ENCODE peak calls at places on chromosomes 1 and 21, in ten cellular contexts. One of them, this sample, is unnamed. For H3K36me3 and H3K9me3, the result is how much of the 10 kb centered on the place peaks cover.

GRCh38 chr21:43196789-43197188 is 28.0 kb downstream of the CRYAA start:
- DNase-seq in PC-9: peak
- DNase-seq in stomach: peak
- DNase-seq in endodermal cell: peak
- DNase-seq in suprapubic skin: peak
- DNase-seq in aorta: no peak
- DNase-seq in mesenchymal stem cell: peak
- DNase-seq in ovary: peak
- DNase-seq in GM23248: no peak
- DNase-seq in CD8-positive, alpha-beta T cell: no peak
- DNase-seq in this sample: no peak

GRCh38 chr1:168513656-168514404 is 30.0 kb downstream of the XCL2 start:
- DNase-seq in PC-9: no peak
- DNase-seq in stomach: no peak
- DNase-seq in endodermal cell: no peak
- DNase-seq in suprapubic skin: no peak
- DNase-seq in aorta: no peak
- DNase-seq in mesenchymal stem cell: peak
- DNase-seq in ovary: no peak
- DNase-seq in GM23248: no peak
- DNase-seq in CD8-positive, alpha-beta T cell: no peak
- DNase-seq in this sample: no peak

GRCh38 chr21:33477066-33477465 is 2.7 kb downstream of the TMEM50B start:
- DNase-seq in PC-9: no peak
- DNase-seq in stomach: no peak
- DNase-seq in endodermal cell: no peak
- DNase-seq in suprapubic skin: no peak
- DNase-seq in aorta: no peak
- DNase-seq in mesenchymal stem cell: no peak
- DNase-seq in ovary: no peak
- DNase-seq in GM23248: no peak
- DNase-seq in CD8-positive, alpha-beta T cell: no peak
- DNase-seq in this sample: no peak

GRCh38 chr1:76006234-76006633 is 68.3 kb upstream of the ST6GALNAC3 start:
- DNase-seq in PC-9: no peak
- DNase-seq in stomach: no peak
- DNase-seq in endodermal cell: no peak
- DNase-seq in suprapubic skin: no peak
- DNase-seq in aorta: no peak
- DNase-seq in mesenchymal stem cell: peak
- DNase-seq in ovary: no peak
- DNase-seq in GM23248: peak
- DNase-seq in CD8-positive, alpha-beta T cell: no peak
- DNase-seq in this sample: no peak

GRCh38 chr1:171753685-171754380 is 12.0 kb upstream of the VAMP4 start:
- DNase-seq in PC-9: no peak
- DNase-seq in stomach: no peak
- DNase-seq in endodermal cell: no peak
- DNase-seq in suprapubic skin: no peak
- DNase-seq in aorta: no peak
- DNase-seq in mesenchymal stem cell: peak
- DNase-seq in ovary: no peak
- DNase-seq in GM23248: no peak
- DNase-seq in CD8-positive, alpha-beta T cell: no peak
- DNase-seq in this sample: no peak

GRCh38 chr1:179591592-179592580 is at the start of gene TDRD5:
- DNase-seq in PC-9: no peak
- DNase-seq in stomach: peak
- DNase-seq in endodermal cell: peak
- DNase-seq in suprapubic skin: no peak
- DNase-seq in aorta: no peak
- DNase-seq in mesenchymal stem cell: no peak
- DNase-seq in ovary: no peak
- DNase-seq in GM23248: no peak
- DNase-seq in CD8-positive, alpha-beta T cell: no peak
- DNase-seq in this sample: no peak

GRCh38 chr1:40508375-40509341 is at the start of gene EXO5:
- DNase-seq in PC-9: peak
- DNase-seq in stomach: peak
- DNase-seq in endodermal cell: peak
- DNase-seq in suprapubic skin: peak
- DNase-seq in aorta: peak
- DNase-seq in mesenchymal stem cell: peak
- DNase-seq in ovary: peak
- DNase-seq in GM23248: peak
- DNase-seq in CD8-positive, alpha-beta T cell: peak
- DNase-seq in this sample: peak

GRCh38 chr1:175072131-175072941 is 4.7 kb downstream of the TNN start:
- DNase-seq in PC-9: no peak
- DNase-seq in stomach: no peak
- DNase-seq in endodermal cell: peak
- DNase-seq in suprapubic skin: no peak
- DNase-seq in aorta: no peak
- DNase-seq in mesenchymal stem cell: peak
- DNase-seq in ovary: no peak
- DNase-seq in GM23248: peak
- DNase-seq in CD8-positive, alpha-beta T cell: no peak
- DNase-seq in this sample: no peak

GRCh38 chr1:229229721-229230135 is 41.2 kb upstream of the RAB4A start:
- DNase-seq in PC-9: no peak
- DNase-seq in stomach: peak
- DNase-seq in endodermal cell: peak
- DNase-seq in suprapubic skin: peak
- DNase-seq in aorta: no peak
- DNase-seq in mesenchymal stem cell: peak
- DNase-seq in ovary: peak
- DNase-seq in GM23248: peak
- DNase-seq in CD8-positive, alpha-beta T cell: no peak
- DNase-seq in this sample: peak

GRCh38 chr1:89643577-89643976 is 10.7 kb downstream of the LRRC8C start:
- DNase-seq in PC-9: no peak
- DNase-seq in stomach: no peak
- DNase-seq in endodermal cell: no peak
- DNase-seq in suprapubic skin: no peak
- DNase-seq in aorta: no peak
- DNase-seq in mesenchymal stem cell: no peak
- DNase-seq in ovary: no peak
- DNase-seq in GM23248: no peak
- DNase-seq in CD8-positive, alpha-beta T cell: no peak
- DNase-seq in this sample: no peak

GRCh38 chr1:224929335-224930237 is at the start of gene DNAH14:
- DNase-seq in PC-9: peak
- DNase-seq in stomach: peak
- DNase-seq in endodermal cell: peak
- DNase-seq in suprapubic skin: peak
- DNase-seq in aorta: peak
- DNase-seq in mesenchymal stem cell: peak
- DNase-seq in ovary: peak
- DNase-seq in GM23248: peak
- DNase-seq in CD8-positive, alpha-beta T cell: no peak
- DNase-seq in this sample: peak

GRCh38 chr1:192678099-192678498 is 42.2 kb downstream of the RGS13 start:
- DNase-seq in PC-9: no peak
- DNase-seq in stomach: no peak
- DNase-seq in endodermal cell: no peak
- DNase-seq in suprapubic skin: no peak
- DNase-seq in aorta: no peak
- DNase-seq in mesenchymal stem cell: no peak
- DNase-seq in ovary: no peak
- DNase-seq in GM23248: no peak
- DNase-seq in CD8-positive, alpha-beta T cell: no peak
- DNase-seq in this sample: no peak

GRCh38 chr21:33308586-33309490 is 15.9 kb upstream of the IFNAR1 start:
- DNase-seq in PC-9: no peak
- DNase-seq in stomach: no peak
- DNase-seq in endodermal cell: no peak
- DNase-seq in suprapubic skin: no peak
- DNase-seq in aorta: no peak
- DNase-seq in mesenchymal stem cell: peak
- DNase-seq in ovary: no peak
- DNase-seq in GM23248: no peak
- DNase-seq in CD8-positive, alpha-beta T cell: no peak
- DNase-seq in this sample: peak

GRCh38 chr1:21206117-21206516 is 29.4 kb upstream of the EIF4G3 start:
- DNase-seq in PC-9: no peak
- DNase-seq in stomach: no peak
- DNase-seq in endodermal cell: no peak
- DNase-seq in suprapubic skin: no peak
- DNase-seq in aorta: no peak
- DNase-seq in mesenchymal stem cell: no peak
- DNase-seq in ovary: no peak
- DNase-seq in GM23248: peak
- DNase-seq in CD8-positive, alpha-beta T cell: no peak
- DNase-seq in this sample: no peak

GRCh38 chr1:170674986-170675385 is 11.1 kb downstream of the PRRX1 start:
- DNase-seq in PC-9: no peak
- DNase-seq in stomach: no peak
- DNase-seq in endodermal cell: no peak
- DNase-seq in suprapubic skin: no peak
- DNase-seq in aorta: no peak
- DNase-seq in mesenchymal stem cell: no peak
- DNase-seq in ovary: no peak
- DNase-seq in GM23248: peak
- DNase-seq in CD8-positive, alpha-beta T cell: no peak
- DNase-seq in this sample: no peak

GRCh38 chr1:212977781-212978645 is 27.7 kb downstream of the VASH2 start:
- DNase-seq in PC-9: no peak
- DNase-seq in stomach: peak
- DNase-seq in endodermal cell: peak
- DNase-seq in suprapubic skin: no peak
- DNase-seq in aorta: no peak
- DNase-seq in mesenchymal stem cell: no peak
- DNase-seq in ovary: no peak
- DNase-seq in GM23248: no peak
- DNase-seq in CD8-positive, alpha-beta T cell: no peak
- DNase-seq in this sample: no peak
- H3K36me3 ChIP-seq in PC-9: under half
- H3K36me3 ChIP-seq in stomach: under half
- H3K36me3 ChIP-seq in endodermal cell: under half
- H3K36me3 ChIP-seq in suprapubic skin: under half
- H3K36me3 ChIP-seq in aorta: under half
- H3K36me3 ChIP-seq in mesenchymal stem cell: under half
- H3K36me3 ChIP-seq in ovary: under half
- H3K36me3 ChIP-seq in GM23248: under half
- H3K36me3 ChIP-seq in CD8-positive, alpha-beta T cell: under half
- H3K36me3 ChIP-seq in this sample: under half

GRCh38 chr1:8876099-8876496 is 2.4 kb downstream of the ENO1 start:
- DNase-seq in PC-9: no peak
- DNase-seq in stomach: no peak
- DNase-seq in endodermal cell: no peak
- DNase-seq in suprapubic skin: no peak
- DNase-seq in aorta: no peak
- DNase-seq in mesenchymal stem cell: no peak
- DNase-seq in ovary: no peak
- DNase-seq in GM23248: no peak
- DNase-seq in CD8-positive, alpha-beta T cell: no peak
- DNase-seq in this sample: no peak

GRCh38 chr1:8883510-8883909 is 5.0 kb upstream of the ENO1 start:
- DNase-seq in PC-9: no peak
- DNase-seq in stomach: no peak
- DNase-seq in endodermal cell: peak
- DNase-seq in suprapubic skin: no peak
- DNase-seq in aorta: no peak
- DNase-seq in mesenchymal stem cell: no peak
- DNase-seq in ovary: no peak
- DNase-seq in GM23248: no peak
- DNase-seq in CD8-positive, alpha-beta T cell: no peak
- DNase-seq in this sample: no peak

GRCh38 chr1:8879348-8880067 is 1.0 kb upstream of the ENO1 start:
- DNase-seq in PC-9: no peak
- DNase-seq in stomach: no peak
- DNase-seq in endodermal cell: no peak
- DNase-seq in suprapubic skin: no peak
- DNase-seq in aorta: no peak
- DNase-seq in mesenchymal stem cell: no peak
- DNase-seq in ovary: no peak
- DNase-seq in GM23248: no peak
- DNase-seq in CD8-positive, alpha-beta T cell: no peak
- DNase-seq in this sample: no peak

GRCh38 chr1:8878448-8879347 is at the start of gene ENO1:
- DNase-seq in PC-9: peak
- DNase-seq in stomach: peak
- DNase-seq in endodermal cell: peak
- DNase-seq in suprapubic skin: peak
- DNase-seq in aorta: peak
- DNase-seq in mesenchymal stem cell: peak
- DNase-seq in ovary: peak
- DNase-seq in GM23248: peak
- DNase-seq in CD8-positive, alpha-beta T cell: peak
- DNase-seq in this sample: peak

GRCh38 chr1:8880068-8880676 is 1.7 kb upstream of the ENO1 start:
- DNase-seq in PC-9: peak
- DNase-seq in stomach: peak
- DNase-seq in endodermal cell: peak
- DNase-seq in suprapubic skin: no peak
- DNase-seq in aorta: peak
- DNase-seq in mesenchymal stem cell: peak
- DNase-seq in ovary: peak
- DNase-seq in GM23248: peak
- DNase-seq in CD8-positive, alpha-beta T cell: no peak
- DNase-seq in this sample: peak
- H3K4me3 ChIP-seq in PC-9: peak
- H3K4me3 ChIP-seq in stomach: no peak
- H3K4me3 ChIP-seq in endodermal cell: peak
- H3K4me3 ChIP-seq in suprapubic skin: no peak
- H3K4me3 ChIP-seq in aorta: no peak
- H3K4me3 ChIP-seq in mesenchymal stem cell: peak
- H3K4me3 ChIP-seq in ovary: no peak
- H3K4me3 ChIP-seq in GM23248: peak
- H3K4me3 ChIP-seq in CD8-positive, alpha-beta T cell: no peak
- H3K4me3 ChIP-seq in this sample: no peak

DNA sequence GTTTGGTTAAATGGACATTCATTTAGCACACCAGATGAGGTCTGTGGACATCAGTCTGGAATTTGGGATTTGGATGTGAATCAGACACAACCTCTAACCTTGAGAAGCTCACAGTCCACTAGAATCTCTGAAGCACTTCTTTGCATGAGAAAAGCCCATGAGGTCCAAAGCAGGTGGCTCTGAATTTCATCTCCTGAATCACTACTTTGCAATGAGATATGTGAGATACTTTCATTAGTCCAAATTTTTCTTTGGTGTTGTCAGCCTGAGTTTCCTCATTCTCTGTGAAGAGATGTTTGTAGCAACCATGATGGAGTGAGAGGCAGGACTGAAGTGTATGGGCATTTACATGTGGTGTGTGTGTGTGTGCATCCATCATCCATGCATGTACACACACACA is 16.5 kb upstream of the LCE2D start:
- DNase-seq in PC-9: no peak
- DNase-seq in stomach: no peak
- DNase-seq in endodermal cell: no peak
- DNase-seq in suprapubic skin: no peak
- DNase-seq in aorta: no peak
- DNase-seq in mesenchymal stem cell: no peak
- DNase-seq in ovary: no peak
- DNase-seq in GM23248: peak
- DNase-seq in CD8-positive, alpha-beta T cell: no peak
- DNase-seq in this sample: no peak
- H3K9me3 ChIP-seq in PC-9: under half
- H3K9me3 ChIP-seq in stomach: under half
- H3K9me3 ChIP-seq in endodermal cell: half or more
- H3K9me3 ChIP-seq in suprapubic skin: under half
- H3K9me3 ChIP-seq in aorta: under half
- H3K9me3 ChIP-seq in mesenchymal stem cell: under half
- H3K9me3 ChIP-seq in ovary: under half
- H3K9me3 ChIP-seq in GM23248: under half
- H3K9me3 ChIP-seq in CD8-positive, alpha-beta T cell: under half
- H3K9me3 ChIP-seq in this sample: under half

GRCh38 chr1:227577500-227577899 is 14.1 kb downstream of the ZNF678 start:
- DNase-seq in PC-9: no peak
- DNase-seq in stomach: no peak
- DNase-seq in endodermal cell: no peak
- DNase-seq in suprapubic skin: no peak
- DNase-seq in aorta: no peak
- DNase-seq in mesenchymal stem cell: no peak
- DNase-seq in ovary: no peak
- DNase-seq in GM23248: no peak
- DNase-seq in CD8-positive, alpha-beta T cell: no peak
- DNase-seq in this sample: no peak
- H3K36me3 ChIP-seq in PC-9: under half
- H3K36me3 ChIP-seq in stomach: under half
- H3K36me3 ChIP-seq in endodermal cell: under half
- H3K36me3 ChIP-seq in suprapubic skin: under half
- H3K36me3 ChIP-seq in aorta: under half
- H3K36me3 ChIP-seq in mesenchymal stem cell: under half
- H3K36me3 ChIP-seq in ovary: under half
- H3K36me3 ChIP-seq in GM23248: under half
- H3K36me3 ChIP-seq in CD8-positive, alpha-beta T cell: under half
- H3K36me3 ChIP-seq in this sample: under half